ENCODE peak calls at places on chromosome 15, in six cellular contexts. I is tibial artery; E is lung; U is mammary epithelial cell; N is CD4-positive, CD25-positive, alpha-beta regulatory T cell; X is osteoblast. Y is an unnamed sample. For H3K4me1 and H3K36me3, the result is how much of the 10 kb centered on the place peaks cover.

GRCh38 chr15:82952156-82953081 is at the start of gene HOMER2:
- DNase-seq in N (peak), E (peak), X (peak), U (peak), I (no peak), Y (peak)

GRCh38 chr15:51829360-51830278 is at the start of gene TMOD3:
- DNase-seq in N (peak), I (peak), U (peak), E (peak), X (peak), Y (peak)

GRCh38 chr15:80662756-80663553 is 32.2 kb upstream of the ABHD17C start:
- DNase-seq in U (peak), E (no peak), N (no peak), X (no peak), I (no peak), Y (no peak)

GRCh38 chr15:87369269-87369668 is 887.3 kb downstream of the NTRK3 start:
- DNase-seq in N (no peak), U (peak), E (no peak), I (no peak), X (no peak), Y (no peak)

GRCh38 chr15:82231842-82232241 is 30.7 kb downstream of the EFL1 start:
- DNase-seq in X (no peak), N (no peak), E (no peak), I (no peak), U (no peak), Y (no peak)

GRCh38 chr15:70834999-70835398 is 19.0 kb downstream of the LARP6 start:
- DNase-seq in U (no peak), E (no peak), I (no peak), X (no peak), N (no peak), Y (no peak)

GRCh38 chr15:56613826-56614225 is 119.5 kb downstream of the ZNF280D start:
- DNase-seq in X (no peak), N (no peak), E (no peak), I (no peak), U (no peak), Y (no peak)

GRCh38 chr15:47965297-47965696 is 155.5 kb upstream of the SLC24A5 start:
- DNase-seq in X (no peak), N (no peak), I (no peak), E (no peak), U (no peak), Y (no peak)

GRCh38 chr15:44662478-44663409 is 718 bp downstream of the SPG11 start:
- DNase-seq in N (peak), I (peak), U (peak), E (peak), X (no peak), Y (peak)

GRCh38 chr15:59522988-59523461 is 85.0 kb downstream of the FAM81A start:
- DNase-seq in X (no peak), N (peak), I (no peak), U (no peak), E (no peak), Y (no peak)

GRCh38 chr15:92914768-92915221 is 14.7 kb downstream of the CHD2 start:
- DNase-seq in I (no peak), U (peak), E (no peak), N (peak), X (no peak), Y (no peak)

GRCh38 chr15:28975766-28976179 is 90.0 kb downstream of the APBA2 start:
- DNase-seq in N (peak), U (peak), E (no peak), I (no peak), X (no peak), Y (no peak)

GRCh38 chr15:63672369-63672768 is 75.2 kb downstream of the FBXL22 start:
- DNase-seq in N (peak), E (no peak), U (no peak), X (no peak), I (no peak), Y (no peak)

GRCh38 chr15:63517202-63517601 is 12.8 kb downstream of the USP3 start:
- DNase-seq in X (no peak), U (no peak), E (no peak), I (no peak), N (no peak), Y (no peak)

GRCh38 chr15:77457619-77458265 is 37.1 kb downstream of the HMG20A start:
- DNase-seq in N (peak), I (no peak), E (no peak), U (peak), X (no peak), Y (no peak)

GRCh38 chr15:49696441-49696840 is 75.6 kb downstream of the DTWD1 start:
- DNase-seq in X (peak), E (no peak), N (no peak), U (no peak), I (no peak), Y (no peak)

GRCh38 chr15:70765504-70766281 is 2.3 kb upstream of the UACA start:
- DNase-seq in X (peak), I (no peak), N (no peak), U (no peak), E (no peak), Y (no peak)

GRCh38 chr15:49830411-49830810 is 209.6 kb downstream of the DTWD1 start:
- DNase-seq in U (no peak), N (no peak), X (no peak), I (no peak), E (no peak), Y (no peak)

GRCh38 chr15:80251505-80252280 is at the start of gene CTXND1:
- DNase-seq in X (peak), U (no peak), E (no peak), I (no peak), N (no peak), Y (no peak)

GRCh38 chr15:58873267-58873666 is 60.2 kb downstream of the SLTM start:
- DNase-seq in X (peak), I (no peak), N (no peak), E (no peak), U (peak), Y (no peak)

GRCh38 chr15:78234515-78235040 is at the start of gene ACSBG1:
- DNase-seq in X (no peak), N (no peak), U (no peak), I (no peak), E (no peak), Y (no peak)

GRCh38 chr15:58517252-58517681 is 85.5 kb downstream of the LIPC start:
- DNase-seq in E (no peak), U (no peak), X (no peak), N (peak), I (no peak), Y (no peak)

GRCh38 chr15:82105458-82106205 is 59.8 kb upstream of the MEX3B start:
- DNase-seq in U (peak), X (peak), I (no peak), N (no peak), E (peak), Y (no peak)

GRCh38 chr15:71219646-71220045 is 104.4 kb downstream of the THSD4 start:
- DNase-seq in U (peak), E (no peak), X (peak), N (no peak), I (no peak), Y (no peak)

GRCh38 chr15:51234181-51234927 is 104.0 kb downstream of the CYP19A1 start:
- DNase-seq in U (no peak), N (no peak), X (peak), I (no peak), E (no peak), Y (no peak)

GRCh38 chr15:70156781-70157261 is 59.1 kb upstream of the TLE3 start:
- DNase-seq in N (no peak), U (peak), E (no peak), I (peak), X (peak), Y (peak)

GRCh38 chr15:57184502-57184901 is 191.8 kb upstream of the CGNL1 start:
- DNase-seq in E (no peak), U (no peak), X (peak), N (no peak), I (no peak), Y (no peak)

GRCh38 chr15:89088605-89089315 is 504 bp downstream of the ABHD2 start:
- DNase-seq in E (no peak), N (no peak), U (no peak), X (no peak), I (peak), Y (peak)
- H3K4me1 ChIP-seq in E (under half), N (under half), U (under half), X (half or more), I (under half), Y (half or more)

GRCh38 chr15:72784233-72784876 is 797 bp upstream of the ADPGK start:
- DNase-seq in X (peak), E (peak), N (peak), I (no peak), U (peak), Y (no peak)

GRCh38 chr15:72782274-72782992 is 1.1 kb downstream of the ADPGK start:
- DNase-seq in I (no peak), U (no peak), N (no peak), X (peak), E (no peak), Y (no peak)

GRCh38 chr15:72782993-72783562 is 480 bp downstream of the ADPGK start:
- DNase-seq in U (peak), X (peak), I (peak), E (peak), N (peak), Y (peak)

GRCh38 chr15:72783563-72784232 is at the start of gene ADPGK:
- DNase-seq in X (peak), N (peak), I (peak), E (peak), U (peak), Y (peak)

DNA sequence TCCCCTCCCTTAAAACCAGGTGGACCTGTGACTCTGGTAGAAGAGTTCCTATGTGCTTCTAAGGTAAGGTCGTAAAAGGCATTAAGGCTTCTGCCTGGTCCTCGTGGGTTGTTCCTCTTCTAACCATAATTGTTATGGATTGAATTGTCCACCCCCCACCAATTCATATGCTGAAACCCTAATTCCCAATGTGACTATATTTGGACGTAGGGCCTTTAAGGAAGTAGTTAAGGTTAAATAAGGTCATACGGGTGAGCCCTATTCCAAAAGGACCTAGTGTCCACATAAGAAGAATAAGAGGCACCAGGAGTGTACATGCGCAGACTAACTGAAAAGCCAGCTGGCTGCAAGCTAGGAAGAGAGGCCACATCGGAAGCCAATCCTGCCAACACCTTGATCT is 1.9 kb downstream of the ADPGK start:
- DNase-seq in E (no peak), X (no peak), N (no peak), U (no peak), I (no peak), Y (no peak)
- H3K36me3 ChIP-seq in E (under half), X (under half), N (under half), U (under half), I (under half), Y (under half)

GRCh38 chr15:68018797-68019196 is 35.3 kb upstream of the PIAS1 start:
- DNase-seq in I (no peak), N (no peak), E (no peak), U (no peak), X (no peak), Y (no peak)

GRCh38 chr15:68023307-68024101 is 30.6 kb upstream of the PIAS1 start:
- DNase-seq in U (no peak), E (no peak), N (no peak), X (no peak), I (no peak), Y (no peak)

GRCh38 chr15:68019814-68020525 is 34.1 kb upstream of the PIAS1 start:
- DNase-seq in X (no peak), E (no peak), I (no peak), U (no peak), N (no peak), Y (no peak)

GRCh38 chr15:68020685-68021084 is 33.4 kb upstream of the PIAS1 start:
- DNase-seq in E (no peak), N (no peak), X (no peak), I (no peak), U (no peak), Y (no peak)

DNA sequence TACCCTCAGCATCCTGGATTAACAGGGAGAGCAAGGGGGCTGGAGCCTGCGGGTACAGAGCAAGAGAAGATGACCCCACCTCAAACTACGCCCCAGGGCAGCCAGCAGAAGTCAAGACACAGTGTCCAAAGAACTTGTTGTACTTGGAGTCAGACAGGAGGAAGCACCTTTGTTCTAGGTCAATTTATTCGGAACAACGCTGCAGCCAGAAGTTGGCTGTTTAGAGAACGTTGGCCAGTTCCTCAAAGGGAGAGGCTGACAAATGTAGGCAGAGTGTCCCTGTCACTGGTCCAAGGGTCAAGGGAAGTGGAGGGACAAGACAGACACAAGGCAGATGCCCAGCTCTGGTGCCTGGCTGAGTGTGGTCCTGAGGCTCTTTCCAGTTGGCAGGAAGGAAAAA is 32.1 kb upstream of the PIAS1 start:
- DNase-seq in I (peak), N (no peak), E (no peak), X (no peak), U (no peak), Y (peak)
- H3K27ac ChIP-seq in I (no peak), N (no peak), E (no peak), X (no peak), U (no peak), Y (peak)

DNA sequence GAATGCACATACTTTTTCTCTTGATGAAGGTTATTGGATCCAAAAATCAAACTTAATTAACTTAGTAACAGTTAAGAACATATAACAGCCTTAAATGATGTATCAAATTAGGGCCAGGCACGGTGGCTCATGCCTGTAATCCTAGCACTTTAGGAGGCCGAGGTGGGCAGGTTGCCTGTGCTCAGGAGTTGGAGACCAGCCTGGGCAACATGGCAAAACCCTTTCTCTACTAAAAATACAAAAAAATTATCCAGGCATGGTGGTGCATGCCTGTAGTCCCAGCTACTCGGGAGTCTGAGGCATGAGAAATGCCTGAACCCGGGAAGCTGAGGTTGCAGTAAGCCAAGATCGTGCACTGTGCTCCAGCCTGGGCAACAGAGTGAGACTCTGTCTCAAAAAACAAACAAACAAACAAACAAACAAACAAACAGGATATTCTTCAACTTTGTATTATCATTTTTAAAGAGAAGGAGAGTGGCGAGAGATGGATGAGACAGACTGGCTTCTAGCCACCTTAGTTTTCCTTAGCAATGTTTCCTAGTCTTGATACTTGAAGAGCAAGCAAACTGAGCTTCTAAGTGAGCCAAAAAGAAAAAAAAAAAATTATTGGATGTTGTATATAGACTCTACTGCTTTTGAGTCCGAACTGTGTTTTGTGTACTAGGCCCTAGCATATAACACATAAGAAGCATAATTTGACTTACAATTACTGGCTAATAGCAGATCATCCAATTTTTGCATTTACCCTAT is 13.8 kb downstream of the SPRED1 start:
- DNase-seq in I (no peak), U (no peak), X (no peak), E (no peak), N (no peak), Y (no peak)
- H3K4me1 ChIP-seq in I (under half), U (under half), X (under half), E (under half), N (under half), Y (under half)

DNA sequence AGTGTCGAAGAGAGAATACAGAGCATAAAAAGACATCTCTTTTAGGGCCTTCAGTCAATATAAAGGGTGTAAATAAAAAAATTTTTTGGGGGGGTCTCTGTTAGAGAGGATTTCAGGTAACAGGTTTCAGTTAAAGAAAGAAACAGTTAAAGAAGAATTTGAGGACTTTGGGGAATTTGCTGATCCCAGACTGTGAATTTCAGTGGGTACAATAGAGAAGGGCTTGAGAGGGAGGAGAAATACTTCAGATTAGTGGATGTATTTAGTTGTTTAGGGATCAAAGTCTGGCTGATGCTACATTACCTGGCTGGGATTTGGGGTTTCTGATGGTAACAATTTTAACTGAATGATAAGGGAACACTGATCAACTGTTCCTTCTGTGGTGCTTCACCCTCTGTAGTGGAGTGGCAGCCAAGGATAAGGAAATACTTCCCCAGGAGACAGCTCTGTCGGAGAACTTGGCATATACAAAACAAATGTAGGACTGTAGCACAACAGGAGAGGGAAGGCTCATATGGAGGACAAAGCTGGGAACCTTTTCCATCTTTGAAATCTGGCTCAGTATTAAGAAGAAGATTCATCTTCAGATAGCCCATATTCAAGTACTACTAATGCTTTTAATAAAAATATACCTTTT is 79.2 kb downstream of the MEF2A start:
- DNase-seq in X (no peak), E (no peak), N (no peak), I (no peak), U (no peak), Y (no peak)
- H3K36me3 ChIP-seq in X (under half), E (under half), N (under half), I (under half), U (under half), Y (under half)

GRCh38 chr15:100405179-100405578 is 63.4 kb upstream of the ADAMTS17 start:
- DNase-seq in I (no peak), U (no peak), E (no peak), N (no peak), X (no peak), Y (no peak)

GRCh38 chr15:100400996-100401395 is 59.2 kb upstream of the ADAMTS17 start:
- DNase-seq in U (no peak), X (no peak), E (no peak), I (no peak), N (no peak), Y (no peak)
- H3K27ac ChIP-seq in U (no peak), X (no peak), E (no peak), I (no peak), N (no peak), Y (no peak)

GRCh38 chr15:41930867-41931222 is 37.0 kb upstream of the SPTBN5 start:
- DNase-seq in X (no peak), U (no peak), N (no peak), I (no peak), E (no peak), Y (no peak)
- H3K4me1 ChIP-seq in X (half or more), U (half or more), N (under half), I (under half), E (under half), Y (half or more)

DNA sequence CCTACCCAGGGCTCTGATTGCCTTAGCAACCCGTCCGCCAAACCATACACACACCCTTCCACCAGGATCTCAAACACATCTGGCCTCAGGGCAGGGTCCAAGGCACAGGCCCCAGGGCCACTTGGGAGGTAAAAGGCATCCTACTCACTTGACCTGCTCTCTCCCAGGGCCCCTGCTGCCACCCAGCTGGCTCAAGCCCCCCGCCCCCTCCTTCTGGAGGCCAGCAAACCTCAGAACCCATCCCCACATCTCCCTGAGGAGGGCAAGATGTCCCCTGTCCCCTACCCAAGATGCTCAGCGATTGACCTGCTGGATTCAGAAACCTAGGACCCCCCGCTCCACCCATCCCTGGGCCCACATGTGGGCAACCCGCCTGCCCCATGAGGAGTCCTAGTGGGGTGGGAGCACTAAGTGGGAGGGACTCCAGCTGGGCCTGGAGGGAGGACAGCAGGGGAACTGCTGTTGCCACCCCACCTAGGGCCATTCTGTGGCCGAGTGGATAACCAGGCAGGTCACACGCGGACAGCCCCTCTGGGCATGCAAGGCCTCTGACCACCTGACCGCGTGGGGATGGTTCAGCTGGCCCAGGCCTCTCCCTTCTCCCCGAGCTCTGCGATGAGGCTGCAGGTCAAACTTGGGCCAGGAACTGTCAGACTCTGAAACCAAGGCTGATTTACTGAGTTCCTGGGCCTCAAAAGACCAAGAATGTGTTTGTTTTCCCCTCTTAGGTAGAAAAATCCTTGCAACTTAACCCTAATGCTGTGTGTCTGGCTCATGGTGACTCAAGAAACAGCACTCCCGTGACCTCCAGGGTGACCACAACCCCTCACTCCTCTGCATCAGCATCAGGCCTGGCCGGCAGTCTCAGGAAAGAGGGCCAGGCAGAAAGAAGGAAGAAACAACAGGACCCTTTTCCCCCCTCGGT is 4.2 kb downstream of the MFGE8 start:
- DNase-seq in E (no peak), I (no peak), N (no peak), U (no peak), X (peak), Y (no peak)
- H3K36me3 ChIP-seq in E (under half), I (half or more), N (under half), U (under half), X (half or more), Y (half or more)